ENCODE peak calls at places on chromosomes 12 and 14, in six cellular contexts. M, L, E, I, C and W are unnamed samples.

GRCh38 chr12:88247241-88247643 is 105.1 kb downstream of the TMTC3 start:
- DNase-seq in C (no peak), M (no peak), E (no peak), I (no peak), L (peak), W (no peak)

GRCh38 chr14:54138024-54138353 is 181.4 kb upstream of the BMP4 start:
- DNase-seq in C (no peak), L (no peak), M (no peak), I (no peak), E (no peak), W (no peak)

GRCh38 chr12:106276032-106276728 is 26.4 kb upstream of the TCP11L2 start:
- DNase-seq in M (no peak), L (no peak), I (no peak), E (no peak), C (no peak), W (no peak)

GRCh38 chr12:108430245-108430644 is 84.8 kb upstream of the FICD start:
- DNase-seq in M (no peak), C (no peak), L (peak), I (no peak), E (no peak), W (no peak)

GRCh38 chr14:26856832-26857508 is 259.1 kb upstream of the NOVA1 start:
- DNase-seq in I (no peak), C (no peak), E (no peak), L (no peak), M (no peak), W (no peak)

GRCh38 chr12:130714091-130714590 is 2.0 kb downstream of the RIMBP2 start:
- DNase-seq in C (no peak), L (no peak), E (no peak), M (peak), I (no peak), W (no peak)

GRCh38 chr14:101451166-101451565 is 110.1 kb upstream of the DIO3 start:
- DNase-seq in M (no peak), E (no peak), L (no peak), I (no peak), C (no peak), W (no peak)

GRCh38 chr14:90697146-90697545 is 119.1 kb downstream of the TTC7B start:
- DNase-seq in L (no peak), C (no peak), E (no peak), I (no peak), M (no peak), W (no peak)

GRCh38 chr14:96827310-96827709 is 30.1 kb downstream of the VRK1 start:
- DNase-seq in L (no peak), M (no peak), C (no peak), I (no peak), E (no peak), W (no peak)

GRCh38 chr14:35349966-35350365 is 54.6 kb downstream of the NFKBIA start:
- DNase-seq in L (no peak), M (no peak), E (peak), I (no peak), C (no peak), W (peak)